ENCODE peak calls at places on chromosomes 5 and 9, in seven cellular contexts. M is Caki2; A is posterior vena cava; K is activated CD8-positive, alpha-beta memory T cell treated with anti-CD3 and anti-CD28 coated beads for 1 hour; N is uterus; O is astrocyte; Q is ACHN. P is an unnamed sample.

GRCh38 chr9:120363697-120364096 is 216.3 kb downstream of the CDK5RAP2 start:
- DNase-seq in M (no peak), A (no peak), K (no peak), N (no peak), O (no peak), Q (no peak), P (no peak)

GRCh38 chr5:139849942-139850341 is 54.3 kb downstream of the PSD2 start:
- DNase-seq in M (no peak), A (no peak), K (no peak), N (no peak), O (no peak), Q (no peak), P (no peak)

GRCh38 chr5:87229780-87230179 is 37.9 kb upstream of the RASA1 start:
- DNase-seq in M (no peak), A (no peak), K (no peak), N (no peak), O (peak), Q (no peak), P (no peak)

GRCh38 chr9:13410566-13411031 is 131.1 kb upstream of the MPDZ start:
- DNase-seq in M (peak), A (no peak), K (no peak), N (no peak), O (peak), Q (no peak), P (no peak)

GRCh38 chr9:133254471-133254870 is 20.5 kb downstream of the ABO start:
- DNase-seq in M (no peak), A (no peak), K (no peak), N (no peak), O (no peak), Q (no peak), P (no peak)

GRCh38 chr5:62328772-62329491 is 22.9 kb downstream of the KIF2A start:
- DNase-seq in M (no peak), A (no peak), K (no peak), N (no peak), O (no peak), Q (no peak), P (no peak)

GRCh38 chr5:94181940-94182339 is 436.5 kb downstream of the KIAA0825 start:
- DNase-seq in M (no peak), A (no peak), K (no peak), N (no peak), O (no peak), Q (peak), P (no peak)

GRCh38 chr9:128101690-128102089 is 25.8 kb downstream of the PTGES2 start:
- DNase-seq in M (no peak), A (no peak), K (no peak), N (no peak), O (no peak), Q (no peak), P (no peak)

GRCh38 chr9:79610019-79610760 is 38.4 kb downstream of the TLE4 start:
- DNase-seq in M (peak), A (no peak), K (no peak), N (no peak), O (peak), Q (peak), P (no peak)

GRCh38 chr9:122119166-122119521 is 26.0 kb upstream of the TTLL11 start:
- DNase-seq in M (no peak), A (no peak), K (no peak), N (no peak), O (no peak), Q (no peak), P (no peak)

GRCh38 chr5:107011530-107012115 is 659.1 kb downstream of the EFNA5 start:
- DNase-seq in M (no peak), A (no peak), K (no peak), N (no peak), O (peak), Q (no peak), P (no peak)

GRCh38 chr5:113102121-113102531 is 125.5 kb downstream of the DCP2 start:
- DNase-seq in M (no peak), A (no peak), K (no peak), N (no peak), O (no peak), Q (no peak), P (no peak)

GRCh38 chr9:122134822-122135528 is 24.6 kb downstream of the NDUFA8 start:
- DNase-seq in M (no peak), A (no peak), K (no peak), N (no peak), O (no peak), Q (no peak), P (no peak)

GRCh38 chr9:136311433-136312375 is 7.8 kb upstream of the CCDC187 start:
- DNase-seq in M (no peak), A (no peak), K (no peak), N (no peak), O (no peak), Q (no peak), P (no peak)

GRCh38 chr5:180128671-180129261 is 57.2 kb upstream of the RNF130 start:
- DNase-seq in M (no peak), A (peak), K (no peak), N (no peak), O (no peak), Q (no peak), P (no peak)

GRCh38 chr5:138177936-138178515 is 404 bp downstream of the BRD8 start:
- DNase-seq in M (peak), A (no peak), K (no peak), N (no peak), O (no peak), Q (peak), P (no peak)

GRCh38 chr9:137252555-137253506 is 1.7 kb downstream of the STPG3 start:
- DNase-seq in M (no peak), A (no peak), K (no peak), N (no peak), O (no peak), Q (no peak), P (no peak)

GRCh38 chr5:116492776-116493175 is 81.8 kb downstream of the SEMA6A start:
- DNase-seq in M (no peak), A (no peak), K (no peak), N (no peak), O (no peak), Q (no peak), P (no peak)

GRCh38 chr5:151670074-151670686 is 16.5 kb downstream of the SPARC start:
- DNase-seq in M (no peak), A (no peak), K (no peak), N (no peak), O (no peak), Q (no peak), P (no peak)

GRCh38 chr9:7500521-7500920 is 299.1 kb downstream of the DMAC1 start:
- DNase-seq in M (no peak), A (no peak), K (no peak), N (no peak), O (no peak), Q (no peak), P (no peak)

GRCh38 chr5:78597858-78598415 is 50.6 kb downstream of the LHFPL2 start:
- DNase-seq in M (no peak), A (no peak), K (no peak), N (no peak), O (peak), Q (no peak), P (no peak)

GRCh38 chr9:92173318-92173717 is 58.1 kb upstream of the SPTLC1 start:
- DNase-seq in M (no peak), A (no peak), K (no peak), N (no peak), O (no peak), Q (no peak), P (no peak)

GRCh38 chr5:158414780-158415179 is 555.8 kb upstream of the CLINT1 start:
- DNase-seq in M (peak), A (no peak), K (no peak), N (no peak), O (peak), Q (no peak), P (no peak)

GRCh38 chr5:124236366-124237231 is 509.8 kb downstream of the ZNF608 start:
- DNase-seq in M (no peak), A (no peak), K (no peak), N (no peak), O (no peak), Q (no peak), P (no peak)

GRCh38 chr5:66720776-66721175 is 124.6 kb downstream of the MAST4 start:
- DNase-seq in M (no peak), A (no peak), K (no peak), N (no peak), O (no peak), Q (no peak), P (no peak)

GRCh38 chr5:134088291-134088690 is 26.2 kb upstream of the TCF7 start:
- DNase-seq in M (no peak), A (peak), K (no peak), N (no peak), O (peak), Q (no peak), P (no peak)

GRCh38 chr5:159915913-159916840 is at the start of gene ADRA1B:
- DNase-seq in M (peak), A (peak), K (peak), N (peak), O (no peak), Q (peak), P (no peak)

GRCh38 chr9:23581936-23582335 is 244.1 kb downstream of the ELAVL2 start:
- DNase-seq in M (peak), A (no peak), K (no peak), N (no peak), O (no peak), Q (no peak), P (no peak)

GRCh38 chr5:136123236-136123768 is 9.3 kb upstream of the SMAD5 start:
- DNase-seq in M (peak), A (no peak), K (no peak), N (no peak), O (peak), Q (no peak), P (no peak)

GRCh38 chr9:130854835-130855234 is 19.8 kb downstream of the ABL1 start:
- DNase-seq in M (no peak), A (no peak), K (no peak), N (no peak), O (no peak), Q (no peak), P (no peak)

GRCh38 chr5:156593546-156593945 is 256.5 kb upstream of the PPP1R2B start:
- DNase-seq in M (no peak), A (no peak), K (no peak), N (no peak), O (no peak), Q (no peak), P (no peak)

GRCh38 chr5:102794677-102795331 is 39.7 kb downstream of the PAM start:
- DNase-seq in M (no peak), A (no peak), K (no peak), N (no peak), O (no peak), Q (no peak), P (no peak)

GRCh38 chr5:51302358-51302757 is 80.9 kb upstream of the ISL1 start:
- DNase-seq in M (no peak), A (no peak), K (no peak), N (no peak), O (no peak), Q (no peak), P (no peak)

GRCh38 chr9:84296146-84296843 is 44.3 kb downstream of the SLC28A3 start:
- DNase-seq in M (peak), A (no peak), K (peak), N (no peak), O (peak), Q (peak), P (no peak)

GRCh38 chr9:5388026-5388806 is 48.5 kb upstream of the RLN1 start:
- DNase-seq in M (no peak), A (no peak), K (no peak), N (no peak), O (peak), Q (no peak), P (no peak)

GRCh38 chr5:3596261-3596825 is 711 bp downstream of the IRX1 start:
- DNase-seq in M (no peak), A (no peak), K (no peak), N (no peak), O (peak), Q (no peak), P (no peak)

GRCh38 chr5:129767927-129768380 is 20.1 kb downstream of the MINAR2 start:
- DNase-seq in M (peak), A (no peak), K (peak), N (peak), O (peak), Q (peak), P (no peak)

GRCh38 chr5:86665984-86666760 is 48.4 kb downstream of the COX7C start:
- DNase-seq in M (no peak), A (no peak), K (peak), N (no peak), O (no peak), Q (no peak), P (no peak)

GRCh38 chr5:123035320-123035949 is 1.1 kb downstream of the PPIC start:
- DNase-seq in M (peak), A (peak), K (no peak), N (peak), O (peak), Q (peak), P (no peak)

P was measured in esophagus squamous epithelium.